ENCODE peak calls at places on chromosome 10, in eight cellular contexts. One of them, this sample, is unnamed.

GRCh38 chr10:85642421-85643170 is 724.0 kb downstream of the GRID1 start:
- DNase-seq in mucosa of gallbladder: peak
- DNase-seq in stimulated activated CD4-positive, alpha-beta T cell treated with anti-CD3 and anti-CD28 coated beads, Interleukin-12 subunit alpha, Interleukin-12 subunit beta, amount 100 ng/mL, for 4 hours: no peak
- DNase-seq in NCI-H748 treated with DMSO at 0.1 percent for 48 hours: no peak
- DNase-seq in activated T-helper 1 cell treated with anti-CD3 and anti-CD28 coated beads, Interleukin-12 subunit alpha, Interleukin-12 subunit beta, Interleukin-2, Interleukin-4 antibody, amounts not matched to agents 30 ng/mL and 10 ng/mL and 1 ng/mL, durations not matched to agents 14 hours and 24 hours and 36 hours: no peak
- DNase-seq in amniotic epithelial cell: no peak
- DNase-seq in AG04450: no peak
- DNase-seq in GM18507: no peak
- DNase-seq in this sample: peak

GRCh38 chr10:61063911-61064310 is 119.9 kb upstream of the RHOBTB1 start:
- DNase-seq in mucosa of gallbladder: no peak
- DNase-seq in stimulated activated CD4-positive, alpha-beta T cell treated with anti-CD3 and anti-CD28 coated beads, Interleukin-12 subunit alpha, Interleukin-12 subunit beta, amount 100 ng/mL, for 4 hours: no peak
- DNase-seq in NCI-H748 treated with DMSO at 0.1 percent for 48 hours: no peak
- DNase-seq in activated T-helper 1 cell treated with anti-CD3 and anti-CD28 coated beads, Interleukin-12 subunit alpha, Interleukin-12 subunit beta, Interleukin-2, Interleukin-4 antibody, amounts not matched to agents 30 ng/mL and 10 ng/mL and 1 ng/mL, durations not matched to agents 14 hours and 24 hours and 36 hours: no peak
- DNase-seq in amniotic epithelial cell: no peak
- DNase-seq in AG04450: no peak
- DNase-seq in GM18507: no peak
- DNase-seq in this sample: no peak

GRCh38 chr10:53013201-53013808 is 240.7 kb upstream of the MBL2 start:
- DNase-seq in mucosa of gallbladder: no peak
- DNase-seq in stimulated activated CD4-positive, alpha-beta T cell treated with anti-CD3 and anti-CD28 coated beads, Interleukin-12 subunit alpha, Interleukin-12 subunit beta, amount 100 ng/mL, for 4 hours: no peak
- DNase-seq in NCI-H748 treated with DMSO at 0.1 percent for 48 hours: no peak
- DNase-seq in activated T-helper 1 cell treated with anti-CD3 and anti-CD28 coated beads, Interleukin-12 subunit alpha, Interleukin-12 subunit beta, Interleukin-2, Interleukin-4 antibody, amounts not matched to agents 30 ng/mL and 10 ng/mL and 1 ng/mL, durations not matched to agents 14 hours and 24 hours and 36 hours: no peak
- DNase-seq in amniotic epithelial cell: no peak
- DNase-seq in AG04450: no peak
- DNase-seq in GM18507: no peak
- DNase-seq in this sample: no peak

GRCh38 chr10:99619090-99619800 is 994 bp downstream of the SLC25A28 start:
- DNase-seq in mucosa of gallbladder: no peak
- DNase-seq in stimulated activated CD4-positive, alpha-beta T cell treated with anti-CD3 and anti-CD28 coated beads, Interleukin-12 subunit alpha, Interleukin-12 subunit beta, amount 100 ng/mL, for 4 hours: no peak
- DNase-seq in NCI-H748 treated with DMSO at 0.1 percent for 48 hours: no peak
- DNase-seq in activated T-helper 1 cell treated with anti-CD3 and anti-CD28 coated beads, Interleukin-12 subunit alpha, Interleukin-12 subunit beta, Interleukin-2, Interleukin-4 antibody, amounts not matched to agents 30 ng/mL and 10 ng/mL and 1 ng/mL, durations not matched to agents 14 hours and 24 hours and 36 hours: no peak
- DNase-seq in amniotic epithelial cell: peak
- DNase-seq in AG04450: no peak
- DNase-seq in GM18507: no peak
- DNase-seq in this sample: no peak

GRCh38 chr10:99467236-99467999 is 37.0 kb upstream of the GOT1 start:
- DNase-seq in mucosa of gallbladder: no peak
- DNase-seq in stimulated activated CD4-positive, alpha-beta T cell treated with anti-CD3 and anti-CD28 coated beads, Interleukin-12 subunit alpha, Interleukin-12 subunit beta, amount 100 ng/mL, for 4 hours: no peak
- DNase-seq in NCI-H748 treated with DMSO at 0.1 percent for 48 hours: no peak
- DNase-seq in activated T-helper 1 cell treated with anti-CD3 and anti-CD28 coated beads, Interleukin-12 subunit alpha, Interleukin-12 subunit beta, Interleukin-2, Interleukin-4 antibody, amounts not matched to agents 30 ng/mL and 10 ng/mL and 1 ng/mL, durations not matched to agents 14 hours and 24 hours and 36 hours: no peak
- DNase-seq in amniotic epithelial cell: peak
- DNase-seq in AG04450: no peak
- DNase-seq in GM18507: no peak
- DNase-seq in this sample: no peak

GRCh38 chr10:60521974-60522405 is 132.3 kb upstream of the ANK3 start:
- DNase-seq in mucosa of gallbladder: peak
- DNase-seq in stimulated activated CD4-positive, alpha-beta T cell treated with anti-CD3 and anti-CD28 coated beads, Interleukin-12 subunit alpha, Interleukin-12 subunit beta, amount 100 ng/mL, for 4 hours: no peak
- DNase-seq in NCI-H748 treated with DMSO at 0.1 percent for 48 hours: no peak
- DNase-seq in activated T-helper 1 cell treated with anti-CD3 and anti-CD28 coated beads, Interleukin-12 subunit alpha, Interleukin-12 subunit beta, Interleukin-2, Interleukin-4 antibody, amounts not matched to agents 30 ng/mL and 10 ng/mL and 1 ng/mL, durations not matched to agents 14 hours and 24 hours and 36 hours: no peak
- DNase-seq in amniotic epithelial cell: no peak
- DNase-seq in AG04450: no peak
- DNase-seq in GM18507: no peak
- DNase-seq in this sample: no peak

GRCh38 chr10:5509236-5509635 is 9.9 kb upstream of the CALML5 start:
- DNase-seq in mucosa of gallbladder: no peak
- DNase-seq in stimulated activated CD4-positive, alpha-beta T cell treated with anti-CD3 and anti-CD28 coated beads, Interleukin-12 subunit alpha, Interleukin-12 subunit beta, amount 100 ng/mL, for 4 hours: no peak
- DNase-seq in NCI-H748 treated with DMSO at 0.1 percent for 48 hours: no peak
- DNase-seq in activated T-helper 1 cell treated with anti-CD3 and anti-CD28 coated beads, Interleukin-12 subunit alpha, Interleukin-12 subunit beta, Interleukin-2, Interleukin-4 antibody, amounts not matched to agents 30 ng/mL and 10 ng/mL and 1 ng/mL, durations not matched to agents 14 hours and 24 hours and 36 hours: no peak
- DNase-seq in amniotic epithelial cell: no peak
- DNase-seq in AG04450: no peak
- DNase-seq in GM18507: no peak
- DNase-seq in this sample: no peak

GRCh38 chr10:66784796-66785195 is 141.0 kb upstream of the LRRTM3 start:
- DNase-seq in mucosa of gallbladder: no peak
- DNase-seq in stimulated activated CD4-positive, alpha-beta T cell treated with anti-CD3 and anti-CD28 coated beads, Interleukin-12 subunit alpha, Interleukin-12 subunit beta, amount 100 ng/mL, for 4 hours: no peak
- DNase-seq in NCI-H748 treated with DMSO at 0.1 percent for 48 hours: no peak
- DNase-seq in activated T-helper 1 cell treated with anti-CD3 and anti-CD28 coated beads, Interleukin-12 subunit alpha, Interleukin-12 subunit beta, Interleukin-2, Interleukin-4 antibody, amounts not matched to agents 30 ng/mL and 10 ng/mL and 1 ng/mL, durations not matched to agents 14 hours and 24 hours and 36 hours: no peak
- DNase-seq in amniotic epithelial cell: peak
- DNase-seq in AG04450: no peak
- DNase-seq in GM18507: no peak
- DNase-seq in this sample: no peak

GRCh38 chr10:43237631-43238446 is 29.0 kb downstream of the RASGEF1A start:
- DNase-seq in mucosa of gallbladder: no peak
- DNase-seq in stimulated activated CD4-positive, alpha-beta T cell treated with anti-CD3 and anti-CD28 coated beads, Interleukin-12 subunit alpha, Interleukin-12 subunit beta, amount 100 ng/mL, for 4 hours: no peak
- DNase-seq in NCI-H748 treated with DMSO at 0.1 percent for 48 hours: no peak
- DNase-seq in activated T-helper 1 cell treated with anti-CD3 and anti-CD28 coated beads, Interleukin-12 subunit alpha, Interleukin-12 subunit beta, Interleukin-2, Interleukin-4 antibody, amounts not matched to agents 30 ng/mL and 10 ng/mL and 1 ng/mL, durations not matched to agents 14 hours and 24 hours and 36 hours: no peak
- DNase-seq in amniotic epithelial cell: no peak
- DNase-seq in AG04450: no peak
- DNase-seq in GM18507: no peak
- DNase-seq in this sample: no peak

GRCh38 chr10:62778125-62778524 is 26.4 kb upstream of the ADO start:
- DNase-seq in mucosa of gallbladder: no peak
- DNase-seq in stimulated activated CD4-positive, alpha-beta T cell treated with anti-CD3 and anti-CD28 coated beads, Interleukin-12 subunit alpha, Interleukin-12 subunit beta, amount 100 ng/mL, for 4 hours: no peak
- DNase-seq in NCI-H748 treated with DMSO at 0.1 percent for 48 hours: no peak
- DNase-seq in activated T-helper 1 cell treated with anti-CD3 and anti-CD28 coated beads, Interleukin-12 subunit alpha, Interleukin-12 subunit beta, Interleukin-2, Interleukin-4 antibody, amounts not matched to agents 30 ng/mL and 10 ng/mL and 1 ng/mL, durations not matched to agents 14 hours and 24 hours and 36 hours: no peak
- DNase-seq in amniotic epithelial cell: no peak
- DNase-seq in AG04450: no peak
- DNase-seq in GM18507: no peak
- DNase-seq in this sample: no peak

GRCh38 chr10:111598433-111599059 is 521.7 kb downstream of the ADRA2A start:
- DNase-seq in mucosa of gallbladder: peak
- DNase-seq in stimulated activated CD4-positive, alpha-beta T cell treated with anti-CD3 and anti-CD28 coated beads, Interleukin-12 subunit alpha, Interleukin-12 subunit beta, amount 100 ng/mL, for 4 hours: peak
- DNase-seq in NCI-H748 treated with DMSO at 0.1 percent for 48 hours: peak
- DNase-seq in activated T-helper 1 cell treated with anti-CD3 and anti-CD28 coated beads, Interleukin-12 subunit alpha, Interleukin-12 subunit beta, Interleukin-2, Interleukin-4 antibody, amounts not matched to agents 30 ng/mL and 10 ng/mL and 1 ng/mL, durations not matched to agents 14 hours and 24 hours and 36 hours: peak
- DNase-seq in amniotic epithelial cell: peak
- DNase-seq in AG04450: no peak
- DNase-seq in GM18507: peak
- DNase-seq in this sample: no peak

GRCh38 chr10:42754155-42755027 is 28.2 kb upstream of the BMS1 start:
- DNase-seq in mucosa of gallbladder: no peak
- DNase-seq in stimulated activated CD4-positive, alpha-beta T cell treated with anti-CD3 and anti-CD28 coated beads, Interleukin-12 subunit alpha, Interleukin-12 subunit beta, amount 100 ng/mL, for 4 hours: peak
- DNase-seq in NCI-H748 treated with DMSO at 0.1 percent for 48 hours: no peak
- DNase-seq in activated T-helper 1 cell treated with anti-CD3 and anti-CD28 coated beads, Interleukin-12 subunit alpha, Interleukin-12 subunit beta, Interleukin-2, Interleukin-4 antibody, amounts not matched to agents 30 ng/mL and 10 ng/mL and 1 ng/mL, durations not matched to agents 14 hours and 24 hours and 36 hours: no peak
- DNase-seq in amniotic epithelial cell: no peak
- DNase-seq in AG04450: no peak
- DNase-seq in GM18507: no peak
- DNase-seq in this sample: no peak

GRCh38 chr10:7659560-7659959 is 7.2 kb downstream of the ITIH5 start:
- DNase-seq in mucosa of gallbladder: no peak
- DNase-seq in stimulated activated CD4-positive, alpha-beta T cell treated with anti-CD3 and anti-CD28 coated beads, Interleukin-12 subunit alpha, Interleukin-12 subunit beta, amount 100 ng/mL, for 4 hours: no peak
- DNase-seq in NCI-H748 treated with DMSO at 0.1 percent for 48 hours: no peak
- DNase-seq in activated T-helper 1 cell treated with anti-CD3 and anti-CD28 coated beads, Interleukin-12 subunit alpha, Interleukin-12 subunit beta, Interleukin-2, Interleukin-4 antibody, amounts not matched to agents 30 ng/mL and 10 ng/mL and 1 ng/mL, durations not matched to agents 14 hours and 24 hours and 36 hours: no peak
- DNase-seq in amniotic epithelial cell: no peak
- DNase-seq in AG04450: no peak
- DNase-seq in GM18507: no peak
- DNase-seq in this sample: no peak

GRCh38 chr10:82814635-82815034 is 939.6 kb downstream of the NRG3 start:
- DNase-seq in mucosa of gallbladder: no peak
- DNase-seq in stimulated activated CD4-positive, alpha-beta T cell treated with anti-CD3 and anti-CD28 coated beads, Interleukin-12 subunit alpha, Interleukin-12 subunit beta, amount 100 ng/mL, for 4 hours: no peak
- DNase-seq in NCI-H748 treated with DMSO at 0.1 percent for 48 hours: no peak
- DNase-seq in activated T-helper 1 cell treated with anti-CD3 and anti-CD28 coated beads, Interleukin-12 subunit alpha, Interleukin-12 subunit beta, Interleukin-2, Interleukin-4 antibody, amounts not matched to agents 30 ng/mL and 10 ng/mL and 1 ng/mL, durations not matched to agents 14 hours and 24 hours and 36 hours: no peak
- DNase-seq in amniotic epithelial cell: peak
- DNase-seq in AG04450: no peak
- DNase-seq in GM18507: no peak
- DNase-seq in this sample: no peak

GRCh38 chr10:86786368-86786767 is 29.9 kb downstream of the BMPR1A start:
- DNase-seq in mucosa of gallbladder: no peak
- DNase-seq in stimulated activated CD4-positive, alpha-beta T cell treated with anti-CD3 and anti-CD28 coated beads, Interleukin-12 subunit alpha, Interleukin-12 subunit beta, amount 100 ng/mL, for 4 hours: no peak
- DNase-seq in NCI-H748 treated with DMSO at 0.1 percent for 48 hours: no peak
- DNase-seq in activated T-helper 1 cell treated with anti-CD3 and anti-CD28 coated beads, Interleukin-12 subunit alpha, Interleukin-12 subunit beta, Interleukin-2, Interleukin-4 antibody, amounts not matched to agents 30 ng/mL and 10 ng/mL and 1 ng/mL, durations not matched to agents 14 hours and 24 hours and 36 hours: no peak
- DNase-seq in amniotic epithelial cell: no peak
- DNase-seq in AG04450: no peak
- DNase-seq in GM18507: no peak
- DNase-seq in this sample: no peak

GRCh38 chr10:48494073-48494472 is 110.8 kb downstream of the ARHGAP22 start:
- DNase-seq in mucosa of gallbladder: no peak
- DNase-seq in stimulated activated CD4-positive, alpha-beta T cell treated with anti-CD3 and anti-CD28 coated beads, Interleukin-12 subunit alpha, Interleukin-12 subunit beta, amount 100 ng/mL, for 4 hours: no peak
- DNase-seq in NCI-H748 treated with DMSO at 0.1 percent for 48 hours: no peak
- DNase-seq in activated T-helper 1 cell treated with anti-CD3 and anti-CD28 coated beads, Interleukin-12 subunit alpha, Interleukin-12 subunit beta, Interleukin-2, Interleukin-4 antibody, amounts not matched to agents 30 ng/mL and 10 ng/mL and 1 ng/mL, durations not matched to agents 14 hours and 24 hours and 36 hours: no peak
- DNase-seq in amniotic epithelial cell: no peak
- DNase-seq in AG04450: no peak
- DNase-seq in GM18507: no peak
- DNase-seq in this sample: no peak

GRCh38 chr10:60042959-60043358 is 136.6 kb upstream of the CCDC6 start:
- DNase-seq in mucosa of gallbladder: no peak
- DNase-seq in stimulated activated CD4-positive, alpha-beta T cell treated with anti-CD3 and anti-CD28 coated beads, Interleukin-12 subunit alpha, Interleukin-12 subunit beta, amount 100 ng/mL, for 4 hours: no peak
- DNase-seq in NCI-H748 treated with DMSO at 0.1 percent for 48 hours: peak
- DNase-seq in activated T-helper 1 cell treated with anti-CD3 and anti-CD28 coated beads, Interleukin-12 subunit alpha, Interleukin-12 subunit beta, Interleukin-2, Interleukin-4 antibody, amounts not matched to agents 30 ng/mL and 10 ng/mL and 1 ng/mL, durations not matched to agents 14 hours and 24 hours and 36 hours: no peak
- DNase-seq in amniotic epithelial cell: peak
- DNase-seq in AG04450: no peak
- DNase-seq in GM18507: no peak
- DNase-seq in this sample: no peak

GRCh38 chr10:126013489-126014281 is 117.3 kb downstream of the FANK1 start:
- DNase-seq in mucosa of gallbladder: no peak
- DNase-seq in stimulated activated CD4-positive, alpha-beta T cell treated with anti-CD3 and anti-CD28 coated beads, Interleukin-12 subunit alpha, Interleukin-12 subunit beta, amount 100 ng/mL, for 4 hours: no peak
- DNase-seq in NCI-H748 treated with DMSO at 0.1 percent for 48 hours: no peak
- DNase-seq in activated T-helper 1 cell treated with anti-CD3 and anti-CD28 coated beads, Interleukin-12 subunit alpha, Interleukin-12 subunit beta, Interleukin-2, Interleukin-4 antibody, amounts not matched to agents 30 ng/mL and 10 ng/mL and 1 ng/mL, durations not matched to agents 14 hours and 24 hours and 36 hours: no peak
- DNase-seq in amniotic epithelial cell: peak
- DNase-seq in AG04450: peak
- DNase-seq in GM18507: no peak
- DNase-seq in this sample: no peak

GRCh38 chr10:14365231-14365744 is 34.6 kb upstream of the FRMD4A start:
- DNase-seq in mucosa of gallbladder: no peak
- DNase-seq in stimulated activated CD4-positive, alpha-beta T cell treated with anti-CD3 and anti-CD28 coated beads, Interleukin-12 subunit alpha, Interleukin-12 subunit beta, amount 100 ng/mL, for 4 hours: no peak
- DNase-seq in NCI-H748 treated with DMSO at 0.1 percent for 48 hours: no peak
- DNase-seq in activated T-helper 1 cell treated with anti-CD3 and anti-CD28 coated beads, Interleukin-12 subunit alpha, Interleukin-12 subunit beta, Interleukin-2, Interleukin-4 antibody, amounts not matched to agents 30 ng/mL and 10 ng/mL and 1 ng/mL, durations not matched to agents 14 hours and 24 hours and 36 hours: no peak
- DNase-seq in amniotic epithelial cell: no peak
- DNase-seq in AG04450: no peak
- DNase-seq in GM18507: no peak
- DNase-seq in this sample: no peak

GRCh38 chr10:127148933-127149220 is 47.5 kb downstream of the INSYN2A start:
- DNase-seq in mucosa of gallbladder: no peak
- DNase-seq in stimulated activated CD4-positive, alpha-beta T cell treated with anti-CD3 and anti-CD28 coated beads, Interleukin-12 subunit alpha, Interleukin-12 subunit beta, amount 100 ng/mL, for 4 hours: no peak
- DNase-seq in NCI-H748 treated with DMSO at 0.1 percent for 48 hours: no peak
- DNase-seq in activated T-helper 1 cell treated with anti-CD3 and anti-CD28 coated beads, Interleukin-12 subunit alpha, Interleukin-12 subunit beta, Interleukin-2, Interleukin-4 antibody, amounts not matched to agents 30 ng/mL and 10 ng/mL and 1 ng/mL, durations not matched to agents 14 hours and 24 hours and 36 hours: no peak
- DNase-seq in amniotic epithelial cell: peak
- DNase-seq in AG04450: peak
- DNase-seq in GM18507: no peak
- DNase-seq in this sample: no peak

GRCh38 chr10:72260588-72261322 is 13.0 kb upstream of the DDIT4 start:
- DNase-seq in mucosa of gallbladder: peak
- DNase-seq in stimulated activated CD4-positive, alpha-beta T cell treated with anti-CD3 and anti-CD28 coated beads, Interleukin-12 subunit alpha, Interleukin-12 subunit beta, amount 100 ng/mL, for 4 hours: peak
- DNase-seq in NCI-H748 treated with DMSO at 0.1 percent for 48 hours: peak
- DNase-seq in activated T-helper 1 cell treated with anti-CD3 and anti-CD28 coated beads, Interleukin-12 subunit alpha, Interleukin-12 subunit beta, Interleukin-2, Interleukin-4 antibody, amounts not matched to agents 30 ng/mL and 10 ng/mL and 1 ng/mL, durations not matched to agents 14 hours and 24 hours and 36 hours: peak
- DNase-seq in amniotic epithelial cell: peak
- DNase-seq in AG04450: no peak
- DNase-seq in GM18507: peak
- DNase-seq in this sample: no peak

GRCh38 chr10:75773813-75774547 is 342.6 kb downstream of the LRMDA start:
- DNase-seq in mucosa of gallbladder: no peak
- DNase-seq in stimulated activated CD4-positive, alpha-beta T cell treated with anti-CD3 and anti-CD28 coated beads, Interleukin-12 subunit alpha, Interleukin-12 subunit beta, amount 100 ng/mL, for 4 hours: no peak
- DNase-seq in NCI-H748 treated with DMSO at 0.1 percent for 48 hours: no peak
- DNase-seq in activated T-helper 1 cell treated with anti-CD3 and anti-CD28 coated beads, Interleukin-12 subunit alpha, Interleukin-12 subunit beta, Interleukin-2, Interleukin-4 antibody, amounts not matched to agents 30 ng/mL and 10 ng/mL and 1 ng/mL, durations not matched to agents 14 hours and 24 hours and 36 hours: no peak
- DNase-seq in amniotic epithelial cell: no peak
- DNase-seq in AG04450: no peak
- DNase-seq in GM18507: no peak
- DNase-seq in this sample: no peak

GRCh38 chr10:68330852-68331454 is 911 bp upstream of the HNRNPH3 start:
- DNase-seq in mucosa of gallbladder: peak
- DNase-seq in stimulated activated CD4-positive, alpha-beta T cell treated with anti-CD3 and anti-CD28 coated beads, Interleukin-12 subunit alpha, Interleukin-12 subunit beta, amount 100 ng/mL, for 4 hours: peak
- DNase-seq in NCI-H748 treated with DMSO at 0.1 percent for 48 hours: no peak
- DNase-seq in activated T-helper 1 cell treated with anti-CD3 and anti-CD28 coated beads, Interleukin-12 subunit alpha, Interleukin-12 subunit beta, Interleukin-2, Interleukin-4 antibody, amounts not matched to agents 30 ng/mL and 10 ng/mL and 1 ng/mL, durations not matched to agents 14 hours and 24 hours and 36 hours: no peak
- DNase-seq in amniotic epithelial cell: peak
- DNase-seq in AG04450: no peak
- DNase-seq in GM18507: no peak
- DNase-seq in this sample: no peak

GRCh38 chr10:103828107-103828506 is 27.3 kb downstream of the SH3PXD2A start:
- DNase-seq in mucosa of gallbladder: no peak
- DNase-seq in stimulated activated CD4-positive, alpha-beta T cell treated with anti-CD3 and anti-CD28 coated beads, Interleukin-12 subunit alpha, Interleukin-12 subunit beta, amount 100 ng/mL, for 4 hours: no peak
- DNase-seq in NCI-H748 treated with DMSO at 0.1 percent for 48 hours: no peak
- DNase-seq in activated T-helper 1 cell treated with anti-CD3 and anti-CD28 coated beads, Interleukin-12 subunit alpha, Interleukin-12 subunit beta, Interleukin-2, Interleukin-4 antibody, amounts not matched to agents 30 ng/mL and 10 ng/mL and 1 ng/mL, durations not matched to agents 14 hours and 24 hours and 36 hours: no peak
- DNase-seq in amniotic epithelial cell: no peak
- DNase-seq in AG04450: no peak
- DNase-seq in GM18507: no peak
- DNase-seq in this sample: no peak